ENCODE peak calls at places on chromosomes 2 and 18, in seven cellular contexts. P is naive thymus-derived CD4-positive, alpha-beta T cell; Y is left ventricle myocardium inferior; F is A549; S is BE2C; A is transverse colon; W is AG04450. G is an unnamed sample. For H3K9me3, the result is how much of the 10 kb centered on the place peaks cover.

GRCh38 chr2:211408485-211408884 is 852.1 kb downstream of the CPS1 start:
- DNase-seq in P (no peak), Y (no peak), F (peak), S (no peak), A (no peak), W (no peak), G (no peak)

GRCh38 chr2:60216452-60216995 is 336.9 kb downstream of the BCL11A start:
- DNase-seq in P (no peak), Y (no peak), F (no peak), S (no peak), A (no peak), W (no peak), G (no peak)

GRCh38 chr2:148358375-148358774 is 286.2 kb upstream of the EPC2 start:
- DNase-seq in P (no peak), Y (no peak), F (no peak), S (no peak), A (no peak), W (no peak), G (no peak)

GRCh38 chr2:48844418-48845155 is 89.1 kb upstream of the LHCGR start:
- DNase-seq in P (no peak), Y (no peak), F (no peak), S (no peak), A (no peak), W (peak), G (no peak)

GRCh38 chr2:29066271-29066860 is 8.0 kb downstream of the PCARE start:
- DNase-seq in P (no peak), Y (no peak), F (no peak), S (no peak), A (no peak), W (peak), G (no peak)

GRCh38 chr2:195664528-195664927 is 7.5 kb downstream of the SLC39A10 start:
- DNase-seq in P (no peak), Y (no peak), F (no peak), S (no peak), A (no peak), W (no peak), G (no peak)

GRCh38 chr2:111178296-111178695 is 57.6 kb downstream of the BCL2L11 start:
- DNase-seq in P (no peak), Y (no peak), F (no peak), S (no peak), A (no peak), W (no peak), G (no peak)

GRCh38 chr18:6672909-6673308 is 56.6 kb upstream of the ARHGAP28 start:
- DNase-seq in P (no peak), Y (no peak), F (no peak), S (no peak), A (no peak), W (no peak), G (no peak)

GRCh38 chr2:8247905-8248622 is 433.8 kb upstream of the ID2 start:
- DNase-seq in P (no peak), Y (no peak), F (no peak), S (no peak), A (no peak), W (no peak), G (no peak)
- H3K9me3 ChIP-seq in P (under half), Y (under half), F (under half), S (under half), A (under half), W (under half), G (under half)

GRCh38 chr2:13522096-13522495 is 805.4 kb downstream of the TRIB2 start:
- DNase-seq in P (no peak), Y (no peak), F (no peak), S (no peak), A (no peak), W (no peak), G (no peak)

GRCh38 chr2:13522917-13523821 is 806.4 kb downstream of the TRIB2 start:
- DNase-seq in P (no peak), Y (no peak), F (no peak), S (no peak), A (no peak), W (no peak), G (no peak)

GRCh38 chr2:13524492-13524891 is 807.8 kb downstream of the TRIB2 start:
- DNase-seq in P (no peak), Y (no peak), F (no peak), S (no peak), A (no peak), W (no peak), G (no peak)
- H3K9me3 ChIP-seq in P (under half), Y (under half), F (under half), S (under half), A (under half), W (under half), G (under half)

GRCh38 chr2:67013821-67014220 is 383.3 kb upstream of the ETAA1 start:
- DNase-seq in P (no peak), Y (no peak), F (no peak), S (no peak), A (no peak), W (no peak), G (no peak)

GRCh38 chr2:67008114-67008513 is 389.0 kb upstream of the ETAA1 start:
- DNase-seq in P (no peak), Y (no peak), F (no peak), S (no peak), A (no peak), W (no peak), G (no peak)

GRCh38 chr2:67015681-67016080 is 381.5 kb upstream of the ETAA1 start:
- DNase-seq in P (no peak), Y (no peak), F (no peak), S (no peak), A (no peak), W (no peak), G (no peak)

GRCh38 chr2:67006373-67006960 is 390.7 kb upstream of the ETAA1 start:
- DNase-seq in P (no peak), Y (no peak), F (no peak), S (no peak), A (no peak), W (no peak), G (no peak)

GRCh38 chr2:67012165-67012564 is 385.0 kb upstream of the ETAA1 start:
- DNase-seq in P (no peak), Y (no peak), F (no peak), S (no peak), A (no peak), W (no peak), G (no peak)
- H3K9me3 ChIP-seq in P (under half), Y (under half), F (under half), S (under half), A (under half), W (under half), G (under half)

DNA sequence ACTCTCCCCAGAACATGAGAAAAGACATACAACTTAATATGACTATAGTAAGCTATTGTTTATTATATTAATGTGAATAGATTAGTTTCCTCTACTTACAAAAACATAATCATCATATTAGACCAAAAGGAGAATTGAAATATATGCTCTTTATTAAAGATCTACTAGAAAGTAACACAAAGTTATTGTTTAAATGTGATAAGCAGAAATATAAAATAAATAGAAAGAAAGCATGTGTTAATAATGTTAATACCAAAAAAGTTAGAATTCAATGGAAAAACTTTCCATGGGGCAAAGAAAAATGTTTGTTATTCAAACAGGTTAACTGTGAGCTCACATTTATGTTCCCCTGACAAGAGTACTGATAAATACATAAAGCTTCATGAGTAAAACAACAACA is 421.4 kb upstream of the UBE2E3 start:
- DNase-seq in P (no peak), Y (no peak), F (no peak), S (no peak), A (no peak), W (no peak), G (no peak)
- H3K9me3 ChIP-seq in P (under half), Y (under half), F (under half), S (under half), A (under half), W (under half), G (under half)

DNA sequence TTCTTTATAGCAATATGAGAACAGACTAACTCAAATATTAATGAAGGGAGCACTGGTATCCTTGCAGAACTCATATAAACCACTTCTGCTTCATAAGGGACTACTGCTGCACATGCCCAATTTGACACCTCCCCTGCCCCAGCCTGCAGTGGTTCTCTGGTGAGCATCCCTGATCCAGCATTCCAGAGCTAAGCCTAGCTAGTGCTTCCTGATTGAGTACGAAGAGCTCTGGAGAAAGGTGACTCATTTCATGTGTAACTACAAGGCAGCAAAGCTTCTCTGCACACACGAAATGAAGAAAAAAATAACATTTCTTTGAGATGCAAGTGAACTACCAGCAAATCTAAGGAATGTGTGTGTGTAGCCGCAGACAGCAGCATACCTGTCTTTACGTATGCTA is 22.8 kb upstream of the ADNP2 start:
- DNase-seq in P (no peak), Y (no peak), F (no peak), S (no peak), A (no peak), W (no peak), G (no peak)
- H3K9me3 ChIP-seq in P (under half), Y (under half), F (under half), S (under half), A (under half), W (under half), G (under half)

DNA sequence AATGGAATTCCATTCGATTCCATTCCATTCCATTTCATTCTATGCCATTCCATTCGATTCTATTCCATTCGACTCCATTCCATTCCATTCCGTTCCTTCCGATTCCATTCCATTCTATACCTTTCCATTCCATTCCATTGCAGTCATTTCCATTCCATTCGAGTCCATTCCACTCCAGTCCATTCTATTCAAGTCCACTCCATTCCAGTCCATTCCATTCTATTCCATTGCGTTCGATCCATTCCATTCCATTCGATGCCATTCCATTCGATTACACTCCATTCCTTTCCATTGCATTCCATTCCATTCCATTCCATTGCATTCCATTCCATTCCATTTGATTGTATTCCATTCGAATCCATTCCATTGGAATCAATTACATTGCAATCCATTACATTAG is 1119.8 kb downstream of the RPIA start:
- DNase-seq in P (no peak), Y (no peak), F (no peak), S (no peak), A (no peak), W (no peak), G (no peak)
- H3K9me3 ChIP-seq in P (under half), Y (under half), F (under half), S (under half), A (under half), W (half or more), G (under half)

DNA sequence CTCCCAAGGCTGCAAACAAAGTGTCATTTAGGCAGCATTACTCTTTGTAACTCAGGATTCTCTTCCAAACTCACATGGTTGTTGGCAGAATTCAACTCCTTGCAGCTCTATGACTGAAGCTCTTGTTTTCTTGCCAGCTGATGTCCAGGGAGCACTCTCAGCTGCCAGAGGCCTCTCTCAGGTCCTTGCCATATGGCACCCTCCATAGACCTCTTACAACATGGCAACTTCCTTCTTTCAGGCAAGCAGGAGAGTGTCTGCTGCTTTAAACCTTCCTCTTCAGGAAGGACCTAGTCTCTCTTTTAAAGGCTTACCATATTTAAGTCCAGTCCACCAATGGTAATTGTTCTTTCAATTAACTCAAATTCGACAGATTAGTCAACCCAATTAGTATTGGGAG is 893.3 kb upstream of the ZEB2 start:
- DNase-seq in P (no peak), Y (no peak), F (no peak), S (no peak), A (no peak), W (no peak), G (no peak)
- H3K9me3 ChIP-seq in P (under half), Y (under half), F (under half), S (under half), A (under half), W (under half), G (under half)

DNA sequence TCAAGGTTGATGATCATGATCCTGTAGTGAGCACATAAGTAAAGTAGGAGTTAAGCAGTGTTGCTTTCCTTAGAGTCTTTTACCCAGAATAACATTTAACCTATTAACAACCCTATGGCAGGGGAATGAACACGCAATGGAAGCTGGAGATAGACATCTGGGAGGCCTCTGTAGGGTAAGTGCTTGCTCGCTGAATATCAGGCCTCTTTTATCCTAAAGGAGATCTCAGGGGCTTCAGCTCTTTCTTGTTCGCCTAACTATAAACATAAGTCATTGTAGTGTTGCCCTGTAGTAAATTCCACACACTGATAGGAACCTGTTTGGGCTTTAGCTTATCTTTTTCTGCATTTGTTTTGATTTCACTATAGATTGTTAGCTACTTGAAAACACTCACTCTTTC is 174.4 kb upstream of the TCF4 start:
- DNase-seq in P (no peak), Y (no peak), F (no peak), S (no peak), A (no peak), W (no peak), G (no peak)
- H3K9me3 ChIP-seq in P (under half), Y (under half), F (under half), S (under half), A (under half), W (under half), G (under half)